ENCODE peak calls at places on chromosome 6, in ten cellular contexts. K is activated CD8-positive, alpha-beta memory T cell treated with anti-CD3 and anti-CD28 coated beads for 1 hour; M is T-helper 2 cell; W is activated naive CD4-positive, alpha-beta T cell; B is stimulated activated CD4-positive, alpha-beta T cell treated with anti-CD3 and anti-CD28 coated beads, Interleukin-15, amount 100 ng/mL, for 1 hour; D is cerebellum; H is stimulated activated CD8-positive, alpha-beta memory T cell treated with anti-CD3 and anti-CD28 coated beads, Interleukin-7, amount 100 ng/mL, for 1 hour; X is GM23338; U is neural crest cell; I is hippocampal formation. Z is an unnamed sample.

GRCh38 chr6:2767327-2767985 is 2.3 kb downstream of the WRNIP1 start:
- DNase-seq in K (no peak), M (no peak), W (no peak), B (no peak), D (no peak), H (no peak), X (no peak), U (no peak), I (no peak), Z (no peak)

GRCh38 chr6:106825156-106825555 is 149.4 kb downstream of the CD24 start:
- DNase-seq in K (no peak), M (no peak), W (no peak), B (no peak), D (no peak), H (no peak), X (no peak), U (no peak), I (no peak), Z (no peak)

GRCh38 chr6:73290435-73290834 is 27.4 kb upstream of the KHDC1 start:
- DNase-seq in K (no peak), M (no peak), W (no peak), B (no peak), D (no peak), H (no peak), X (no peak), U (no peak), I (no peak), Z (no peak)

GRCh38 chr6:41097467-41098090 is 24.8 kb downstream of the NFYA start:
- DNase-seq in K (no peak), M (no peak), W (no peak), B (no peak), D (peak; percentile 19), H (no peak), X (no peak), U (no peak), I (peak; percentile 3), Z (no peak)

GRCh38 chr6:6057442-6058053 is 50.8 kb upstream of the NRN1 start:
- DNase-seq in K (no peak), M (no peak), W (no peak), B (no peak), D (peak; percentile 23), H (no peak), X (peak; percentile 78), U (no peak), I (peak; percentile 58), Z (no peak)

GRCh38 chr6:13762648-13763441 is 51.2 kb upstream of the RANBP9 start:
- DNase-seq in K (no peak), M (no peak), W (no peak), B (no peak), D (no peak), H (no peak), X (no peak), U (no peak), I (peak; percentile 72), Z (no peak)

GRCh38 chr6:53795254-53795701 is 473 bp downstream of the LRRC1 start:
- DNase-seq in K (no peak), M (no peak), W (no peak), B (no peak), D (peak; percentile 15), H (no peak), X (peak; percentile 54), U (no peak), I (no peak), Z (no peak)

GRCh38 chr6:164415832-164416563 is 893.4 kb downstream of the C6orf118 start:
- DNase-seq in K (no peak), M (no peak), W (no peak), B (no peak), D (no peak), H (no peak), X (no peak), U (no peak), I (no peak), Z (no peak)

GRCh38 chr6:32886674-32887383 is 32.8 kb downstream of the PSMB9 start:
- DNase-seq in K (no peak), M (no peak), W (no peak), B (no peak), D (no peak), H (no peak), X (no peak), U (no peak), I (no peak), Z (no peak)

GRCh38 chr6:43750622-43751021 is 19.4 kb upstream of the VEGFA start:
- DNase-seq in K (no peak), M (no peak), W (no peak), B (no peak), D (no peak), H (no peak), X (no peak), U (no peak), I (no peak), Z (no peak)

GRCh38 chr6:22248513-22249308 is 48.1 kb downstream of the PRL start:
- DNase-seq in K (no peak), M (no peak), W (no peak), B (no peak), D (no peak), H (no peak), X (no peak), U (no peak), I (no peak), Z (no peak)

GRCh38 chr6:38248500-38249234 is 391.1 kb downstream of the BTBD9 start:
- DNase-seq in K (no peak), M (no peak), W (no peak), B (no peak), D (no peak), H (no peak), X (no peak), U (no peak), I (no peak), Z (no peak)

GRCh38 chr6:30091577-30092381 is 16.2 kb upstream of the RNF39 start:
- DNase-seq in K (no peak), M (no peak), W (no peak), B (no peak), D (no peak), H (no peak), X (no peak), U (no peak), I (no peak), Z (no peak)

GRCh38 chr6:36616888-36617521 is 22.8 kb downstream of the SRSF3 start:
- DNase-seq in K (no peak), M (no peak), W (no peak), B (no peak), D (peak; percentile 74), H (no peak), X (no peak), U (no peak), I (no peak), Z (no peak)

GRCh38 chr6:44009425-44010321 is 117.6 kb downstream of the MRPL14 start:
- DNase-seq in K (no peak), M (no peak), W (no peak), B (no peak), D (no peak), H (no peak), X (no peak), U (no peak), I (no peak), Z (no peak)

GRCh38 chr6:16163535-16164300 is 34.8 kb downstream of the MYLIP start:
- DNase-seq in K (no peak), M (no peak), W (no peak), B (no peak), D (no peak), H (no peak), X (no peak), U (no peak), I (no peak), Z (no peak)

GRCh38 chr6:75633045-75633444 is 31.4 kb downstream of the SENP6 start:
- DNase-seq in K (no peak), M (no peak), W (no peak), B (no peak), D (no peak), H (no peak), X (no peak), U (no peak), I (no peak), Z (no peak)

GRCh38 chr6:48474764-48475674 is 364.0 kb upstream of the PTCHD4 start:
- DNase-seq in K (no peak), M (no peak), W (no peak), B (no peak), D (no peak), H (no peak), X (no peak), U (no peak), I (no peak), Z (no peak)

GRCh38 chr6:6688283-6688682 is 99.8 kb downstream of the LY86 start:
- DNase-seq in K (no peak), M (no peak), W (no peak), B (no peak), D (no peak), H (no peak), X (no peak), U (no peak), I (no peak), Z (no peak)

GRCh38 chr6:13427838-13428527 is 59.4 kb downstream of the GFOD1 start:
- DNase-seq in K (peak; percentile 54), M (peak; percentile 16), W (peak; percentile 33), B (peak; percentile 19), D (no peak), H (peak; percentile 51), X (peak; percentile 72), U (no peak), I (no peak), Z (no peak)

GRCh38 chr6:155448823-155449789 is 6.5 kb downstream of the NOX3 start:
- DNase-seq in K (no peak), M (no peak), W (no peak), B (no peak), D (no peak), H (no peak), X (peak; percentile 34), U (no peak), I (no peak), Z (no peak)

Z was measured in activated T-helper 1 cell treated with anti-CD3 and anti-CD28 coated beads, Interleukin-2, amount 50 U/mL, for 16 hours.